ENCODE peak calls at places on chromosomes 4 and X, in ten cellular contexts. M is AG08396; J is Right ventricle myocardium superior; S is activated T-helper 1 cell treated with anti-CD3 and anti-CD28 coated beads, Interleukin-2, amount 50 U/mL, for 16 hours; Q is iris pigment epithelial cell; K is lower lobe of right lung; Z is KBM-7; F is GM06990; R is sciatic nerve; G is D721Med. P is an unnamed sample.

GRCh38 chr4:41525129-41525528 is 12.8 kb upstream of the LIMCH1 start:
- DNase-seq in M (no peak), J (no peak), S (no peak), Q (peak), K (no peak), Z (no peak), F (no peak), R (no peak), G (no peak), P (no peak)

GRCh38 chr4:108029321-108029720 is 39.6 kb downstream of the HADH start:
- DNase-seq in M (no peak), J (no peak), S (no peak), Q (no peak), K (no peak), Z (no peak), F (no peak), R (no peak), G (no peak), P (no peak)

GRCh38 chrX:19661977-19662376 is 146.7 kb upstream of the MAP3K15 start:
- DNase-seq in M (no peak), J (no peak), S (no peak), Q (no peak), K (no peak), Z (no peak), F (no peak), R (no peak), G (no peak), P (no peak)

GRCh38 chr4:38529189-38530115 is 134.5 kb upstream of the KLF3 start:
- DNase-seq in M (no peak), J (peak), S (peak), Q (no peak), K (peak), Z (peak), F (peak), R (no peak), G (no peak), P (no peak)

GRCh38 chr4:122584517-122584916 is 36.3 kb downstream of the IL21 start:
- DNase-seq in M (peak), J (no peak), S (no peak), Q (peak), K (no peak), Z (no peak), F (no peak), R (no peak), G (no peak), P (no peak)

GRCh38 chrX:130171446-130172126 is at the start of gene RAB33A:
- DNase-seq in M (peak), J (peak), S (no peak), Q (peak), K (peak), Z (peak), F (peak), R (no peak), G (no peak), P (peak)

GRCh38 chrX:22323541-22323940 is 50.8 kb downstream of the CBLL2 start:
- DNase-seq in M (peak), J (no peak), S (no peak), Q (peak), K (no peak), Z (no peak), F (no peak), R (no peak), G (no peak), P (no peak)

GRCh38 chr4:146379744-146380143 is 142.0 kb downstream of the SLC10A7 start:
- DNase-seq in M (no peak), J (no peak), S (no peak), Q (peak), K (no peak), Z (no peak), F (no peak), R (no peak), G (no peak), P (no peak)

GRCh38 chr4:82335043-82335442 is 38.7 kb downstream of the HNRNPD start:
- DNase-seq in M (no peak), J (no peak), S (no peak), Q (no peak), K (no peak), Z (no peak), F (no peak), R (no peak), G (no peak), P (no peak)

GRCh38 chrX:22047470-22047869 is 15.3 kb downstream of the PHEX start:
- DNase-seq in M (no peak), J (no peak), S (no peak), Q (no peak), K (no peak), Z (no peak), F (no peak), R (no peak), G (no peak), P (no peak)

GRCh38 chrX:105909576-105909975 is 87.2 kb downstream of the NRK start:
- DNase-seq in M (no peak), J (no peak), S (no peak), Q (no peak), K (no peak), Z (no peak), F (no peak), R (no peak), G (no peak), P (no peak)

GRCh38 chr4:23855912-23856605 is 33.8 kb downstream of the PPARGC1A start:
- DNase-seq in M (peak), J (no peak), S (no peak), Q (no peak), K (no peak), Z (no peak), F (no peak), R (no peak), G (no peak), P (no peak)

GRCh38 chr4:82524570-82525152 is 37.1 kb downstream of the TMEM150C start:
- DNase-seq in M (no peak), J (no peak), S (no peak), Q (peak), K (no peak), Z (no peak), F (no peak), R (no peak), G (no peak), P (no peak)

GRCh38 chr4:38105475-38105874 is 145.3 kb downstream of the PTTG2 start:
- DNase-seq in M (no peak), J (no peak), S (no peak), Q (no peak), K (no peak), Z (no peak), F (no peak), R (no peak), G (no peak), P (no peak)

GRCh38 chr4:79893441-79893840 is 179.6 kb downstream of the ANTXR2 start:
- DNase-seq in M (no peak), J (no peak), S (no peak), Q (no peak), K (no peak), Z (no peak), F (no peak), R (no peak), G (no peak), P (no peak)

GRCh38 chr4:98446499-98447375 is 185.6 kb downstream of the RAP1GDS1 start:
- DNase-seq in M (no peak), J (no peak), S (peak), Q (peak), K (peak), Z (peak), F (peak), R (no peak), G (no peak), P (no peak)

GRCh38 chrX:2401201-2401589 is 99.6 kb downstream of the DHRSX start:
- DNase-seq in M (no peak), J (no peak), S (no peak), Q (peak), K (no peak), Z (no peak), F (no peak), R (no peak), G (no peak), P (no peak)